ENCODE peak calls at places on chromosomes 4 and X, in eight cellular contexts. Z is PC-3; W is naive B cell; T is breast epithelium; X is natural killer cell; S is activated T-cell treated with anti-CD3 and anti-CD28 coated beads for 48 hours; B is stimulated activated CD4-positive, alpha-beta T cell treated with anti-CD3 and anti-CD28 coated beads, TNF-alpha, amount 100 ng/mL, for 4 hours; P is T-helper 9 cell. C is an unnamed sample.
A peak's percentile ranks its signal among the peaks of the same experiment; 100 is the strongest.

GRCh38 chr4:168129046-168129772 is 36.9 kb downstream of the ANXA10 start:
- DNase-seq in B (no peak), Z (no peak), T (no peak), W (no peak), S (no peak), P (no peak), X (no peak), C (no peak)

GRCh38 chr4:41645716-41646115 is 102.8 kb downstream of the PHOX2B start:
- DNase-seq in S (no peak), W (no peak), Z (no peak), B (no peak), X (no peak), P (no peak), T (no peak), C (no peak)

GRCh38 chr4:158824425-158825274 is 55.8 kb downstream of the FNIP2 start:
- DNase-seq in T (no peak), Z (no peak), B (no peak), P (no peak), W (no peak), X (no peak), S (no peak), C (no peak)

GRCh38 chrX:102129473-102129872 is 4.0 kb downstream of the TCEAL2 start:
- DNase-seq in X (no peak), Z (peak; percentile 41), B (no peak), P (no peak), S (no peak), T (no peak), W (no peak), C (no peak)

GRCh38 chr4:153232768-153233167 is 28.5 kb downstream of the TRIM2 start:
- DNase-seq in B (no peak), S (no peak), P (no peak), X (no peak), T (no peak), Z (peak; percentile 38), W (no peak), C (no peak)

GRCh38 chr4:106898621-106899230 is 137.4 kb downstream of the DKK2 start:
- DNase-seq in P (no peak), X (no peak), S (no peak), W (no peak), T (no peak), B (no peak), Z (peak; percentile 68), C (no peak)

GRCh38 chrX:38891641-38892413 is 90.6 kb downstream of the MID1IP1 start:
- DNase-seq in Z (no peak), P (no peak), X (no peak), W (no peak), S (no peak), B (no peak), T (no peak), C (no peak)

GRCh38 chr4:184648220-184649025 is 824 bp downstream of the CASP3 start:
- DNase-seq in S (peak; percentile 31), X (peak; percentile 43), Z (peak; percentile 35), P (peak; percentile 28), T (peak; percentile 71), B (peak; percentile 25), W (peak; percentile 39), C (peak; percentile 51)

GRCh38 chr4:164871673-164872072 is 5.3 kb upstream of the APELA start:
- DNase-seq in Z (no peak), W (no peak), P (no peak), S (no peak), B (no peak), X (no peak), T (no peak), C (no peak)

GRCh38 chr4:6701371-6701770 is 7.7 kb downstream of the S100P start:
- DNase-seq in S (peak; percentile 56), Z (peak; percentile 30), P (peak; percentile 38), W (no peak), X (peak; percentile 28), B (no peak), T (no peak), C (no peak)

GRCh38 chrX:120660638-120661037 is 30.8 kb upstream of the C1GALT1C1 start:
- DNase-seq in X (no peak), W (no peak), Z (peak; percentile 84), S (no peak), T (no peak), P (no peak), B (no peak), C (no peak)

GRCh38 chr4:158914178-158914577 is 145.4 kb downstream of the FNIP2 start:
- DNase-seq in P (no peak), S (no peak), B (no peak), W (no peak), X (no peak), Z (peak; percentile 79), T (no peak), C (no peak)

GRCh38 chr4:165426331-165426730 is 47.5 kb downstream of the CPE start:
- DNase-seq in Z (no peak), P (no peak), S (no peak), W (no peak), X (no peak), B (no peak), T (no peak), C (no peak)

GRCh38 chrX:13506574-13506973 is 62.8 kb upstream of the EGFL6 start:
- DNase-seq in S (peak; percentile 31), B (no peak), Z (peak; percentile 62), T (no peak), W (peak; percentile 14), X (peak; percentile 19), P (peak; percentile 55), C (no peak)

GRCh38 chr4:7821245-7822165 is 118.2 kb downstream of the AFAP1 start:
- DNase-seq in Z (no peak), S (no peak), W (no peak), P (no peak), T (no peak), X (no peak), B (no peak), C (no peak)

GRCh38 chr4:84914686-84915395 is 51.6 kb downstream of the WDFY3 start:
- DNase-seq in W (no peak), T (no peak), B (no peak), S (no peak), Z (no peak), X (no peak), P (no peak), C (no peak)

GRCh38 chrX:20267924-20268701 is 1.4 kb upstream of the RPS6KA3 start:
- DNase-seq in X (peak; percentile 24), P (peak; percentile 6), B (no peak), Z (no peak), W (peak; percentile 21), T (peak; percentile 52), S (no peak), C (peak; percentile 47)

GRCh38 chr4:2096073-2096609 is 37.0 kb downstream of the NAT8L start:
- DNase-seq in W (no peak), X (no peak), P (no peak), Z (peak; percentile 67), T (no peak), B (no peak), S (no peak), C (no peak)

GRCh38 chr4:110198472-110199419 is at the start of gene ELOVL6:
- DNase-seq in B (peak; percentile 11), X (peak; percentile 35), P (peak; percentile 11), T (no peak), W (peak; percentile 10), Z (peak; percentile 41), S (peak; percentile 23), C (no peak)

GRCh38 chr4:4985844-4986243 is 33.4 kb downstream of the CYTL1 start:
- DNase-seq in Z (peak; percentile 44), S (no peak), X (no peak), T (no peak), P (no peak), B (no peak), W (no peak), C (no peak)

GRCh38 chrX:120401301-120401700 is 39.4 kb downstream of the ATP1B4 start:
- DNase-seq in Z (no peak), S (no peak), X (no peak), B (no peak), W (no peak), P (no peak), T (no peak), C (no peak)

GRCh38 chr4:104491396-104491821 is 3.3 kb downstream of the CXXC4 start:
- DNase-seq in S (no peak), X (peak; percentile 44), T (peak; percentile 52), B (no peak), P (peak; percentile 32), W (no peak), Z (no peak), C (no peak)

GRCh38 chr4:74446193-74446868 is 1.4 kb downstream of the AREG start:
- DNase-seq in P (no peak), Z (peak; percentile 72), X (no peak), W (no peak), T (no peak), S (no peak), B (no peak), C (no peak)

GRCh38 chr4:65552071-65552470 is 118.2 kb downstream of the EPHA5 start:
- DNase-seq in Z (no peak), W (no peak), B (no peak), T (no peak), X (no peak), P (no peak), S (no peak), C (no peak)

GRCh38 chrX:12921886-12922599 is 15.6 kb downstream of the TLR8 start:
- DNase-seq in X (no peak), Z (no peak), W (no peak), T (no peak), P (no peak), S (no peak), B (no peak), C (no peak)

GRCh38 chr4:78945638-78946179 is 6.5 kb upstream of the PAQR3 start:
- DNase-seq in S (no peak), Z (no peak), T (no peak), X (no peak), B (no peak), P (no peak), W (no peak), C (no peak)

GRCh38 chr4:87469390-87469789 is 47.0 kb downstream of the NUDT9 start:
- DNase-seq in B (no peak), S (no peak), W (no peak), P (no peak), Z (no peak), X (no peak), T (no peak), C (no peak)

GRCh38 chr4:139903845-139904244 is 238.2 kb downstream of the MGST2 start:
- DNase-seq in P (no peak), S (no peak), B (no peak), W (no peak), X (no peak), Z (no peak), T (no peak), C (peak; percentile 60)

GRCh38 chr4:59180161-59180560 is 2020.0 kb upstream of the ADGRL3 start:
- DNase-seq in B (no peak), P (no peak), Z (no peak), W (no peak), T (no peak), X (no peak), S (no peak), C (no peak)

GRCh38 chr4:165131247-165131832 is 18.7 kb upstream of the TMEM192 start:
- DNase-seq in P (peak; percentile 69), T (peak; percentile 59), B (peak; percentile 51), W (peak; percentile 72), Z (peak; percentile 86), S (peak; percentile 63), X (peak; percentile 61), C (peak; percentile 52)

GRCh38 chr4:8724436-8725070 is 132.0 kb downstream of the CPZ start:
- DNase-seq in S (no peak), Z (no peak), P (no peak), X (no peak), W (no peak), B (no peak), T (peak; percentile 19), C (peak; percentile 30)

GRCh38 chr4:1356181-1356998 is 9.4 kb downstream of the UVSSA start:
- DNase-seq in W (no peak), T (no peak), Z (peak; percentile 38), B (no peak), X (peak; percentile 47), P (peak; percentile 42), S (no peak), C (no peak)

GRCh38 chr4:110096406-110096805 is 102.0 kb downstream of the ELOVL6 start:
- DNase-seq in B (no peak), T (no peak), S (no peak), P (no peak), X (no peak), W (no peak), Z (no peak), C (no peak)